ENCODE peak calls at places on chromosomes 2 and 18, in six cellular contexts. One of them, this sample, is unnamed.
A peak's percentile ranks its signal among the peaks of the same experiment; 100 is the strongest.

GRCh38 chr2:86249176-86249842 is 50.1 kb downstream of the MRPL35 start:
- DNase-seq in heart left ventricle: no peak
- DNase-seq in heart right ventricle: no peak
- DNase-seq in CD4-positive, CD25-positive, alpha-beta regulatory T cell: no peak
- DNase-seq in trophoblast cell: peak; percentile 61
- DNase-seq in MM.1S: peak; percentile 97
- DNase-seq in this sample: no peak

GRCh38 chr2:232980683-232981082 is 32.4 kb downstream of the NGEF start:
- DNase-seq in heart right ventricle: no peak
- DNase-seq in CD4-positive, CD25-positive, alpha-beta regulatory T cell: no peak
- DNase-seq in MM.1S: no peak
- DNase-seq in heart left ventricle: no peak
- DNase-seq in trophoblast cell: no peak
- DNase-seq in this sample: no peak

GRCh38 chr2:191688934-191689695 is 11.2 kb downstream of the NABP1 start:
- DNase-seq in trophoblast cell: peak; percentile 96
- DNase-seq in heart right ventricle: no peak
- DNase-seq in MM.1S: no peak
- DNase-seq in CD4-positive, CD25-positive, alpha-beta regulatory T cell: no peak
- DNase-seq in heart left ventricle: no peak
- DNase-seq in this sample: peak; percentile 62

GRCh38 chr18:7953085-7953958 is 386.2 kb downstream of the PTPRM start:
- DNase-seq in heart right ventricle: no peak
- DNase-seq in trophoblast cell: no peak
- DNase-seq in CD4-positive, CD25-positive, alpha-beta regulatory T cell: peak; percentile 29
- DNase-seq in heart left ventricle: no peak
- DNase-seq in MM.1S: peak; percentile 74
- DNase-seq in this sample: no peak

GRCh38 chr2:42060028-42060427 is 12.2 kb downstream of the PKDCC start:
- DNase-seq in CD4-positive, CD25-positive, alpha-beta regulatory T cell: no peak
- DNase-seq in MM.1S: no peak
- DNase-seq in heart left ventricle: no peak
- DNase-seq in trophoblast cell: no peak
- DNase-seq in heart right ventricle: no peak
- DNase-seq in this sample: no peak

GRCh38 chr18:6414723-6415362 is at the start of gene L3MBTL4:
- DNase-seq in heart right ventricle: peak; percentile 31
- DNase-seq in heart left ventricle: peak; percentile 27
- DNase-seq in CD4-positive, CD25-positive, alpha-beta regulatory T cell: no peak
- DNase-seq in trophoblast cell: peak; percentile 31
- DNase-seq in MM.1S: peak; percentile 70
- DNase-seq in this sample: peak; percentile 60

GRCh38 chr18:79627750-79628294 is 51.8 kb upstream of the CTDP1 start:
- DNase-seq in trophoblast cell: no peak
- DNase-seq in heart right ventricle: no peak
- DNase-seq in CD4-positive, CD25-positive, alpha-beta regulatory T cell: no peak
- DNase-seq in MM.1S: no peak
- DNase-seq in heart left ventricle: no peak
- DNase-seq in this sample: no peak

GRCh38 chr2:200851398-200852248 is 12.8 kb downstream of the CLK1 start:
- DNase-seq in heart right ventricle: no peak
- DNase-seq in trophoblast cell: no peak
- DNase-seq in heart left ventricle: no peak
- DNase-seq in CD4-positive, CD25-positive, alpha-beta regulatory T cell: no peak
- DNase-seq in MM.1S: no peak
- DNase-seq in this sample: no peak

GRCh38 chr2:134218928-134219707 is 34.8 kb upstream of the MGAT5 start:
- DNase-seq in heart right ventricle: no peak
- DNase-seq in trophoblast cell: peak; percentile 47
- DNase-seq in MM.1S: no peak
- DNase-seq in CD4-positive, CD25-positive, alpha-beta regulatory T cell: peak; percentile 67
- DNase-seq in heart left ventricle: no peak
- DNase-seq in this sample: no peak

GRCh38 chr2:20930928-20931327 is 108.0 kb upstream of the LDAH start:
- DNase-seq in MM.1S: no peak
- DNase-seq in heart left ventricle: no peak
- DNase-seq in CD4-positive, CD25-positive, alpha-beta regulatory T cell: no peak
- DNase-seq in heart right ventricle: no peak
- DNase-seq in trophoblast cell: peak; percentile 63
- DNase-seq in this sample: no peak

GRCh38 chr2:171652411-171652775 is 34.9 kb upstream of the DYNC1I2 start:
- DNase-seq in heart left ventricle: no peak
- DNase-seq in MM.1S: peak; percentile 41
- DNase-seq in heart right ventricle: no peak
- DNase-seq in trophoblast cell: no peak
- DNase-seq in CD4-positive, CD25-positive, alpha-beta regulatory T cell: no peak
- DNase-seq in this sample: no peak

GRCh38 chr18:79900610-79901570 is 50.6 kb downstream of the SLC66A2 start:
- DNase-seq in trophoblast cell: no peak
- DNase-seq in MM.1S: no peak
- DNase-seq in heart right ventricle: no peak
- DNase-seq in heart left ventricle: peak; percentile 16
- DNase-seq in CD4-positive, CD25-positive, alpha-beta regulatory T cell: no peak
- DNase-seq in this sample: no peak

GRCh38 chr2:98601532-98602132 is 6.7 kb downstream of the COA5 start:
- DNase-seq in heart left ventricle: no peak
- DNase-seq in trophoblast cell: peak; percentile 57
- DNase-seq in MM.1S: peak; percentile 47
- DNase-seq in CD4-positive, CD25-positive, alpha-beta regulatory T cell: peak; percentile 43
- DNase-seq in heart right ventricle: no peak
- DNase-seq in this sample: peak; percentile 54

GRCh38 chr18:23105581-23106219 is 29.6 kb upstream of the CABLES1 start:
- DNase-seq in heart left ventricle: no peak
- DNase-seq in MM.1S: no peak
- DNase-seq in CD4-positive, CD25-positive, alpha-beta regulatory T cell: no peak
- DNase-seq in heart right ventricle: no peak
- DNase-seq in trophoblast cell: peak; percentile 90
- DNase-seq in this sample: no peak

GRCh38 chr2:209671280-209671679 is 100.4 kb upstream of the UNC80 start:
- DNase-seq in CD4-positive, CD25-positive, alpha-beta regulatory T cell: no peak
- DNase-seq in MM.1S: no peak
- DNase-seq in heart left ventricle: no peak
- DNase-seq in trophoblast cell: no peak
- DNase-seq in heart right ventricle: no peak
- DNase-seq in this sample: no peak

GRCh38 chr2:225668606-225669266 is 269.2 kb downstream of the NYAP2 start:
- DNase-seq in MM.1S: peak; percentile 76
- DNase-seq in heart left ventricle: no peak
- DNase-seq in CD4-positive, CD25-positive, alpha-beta regulatory T cell: peak; percentile 62
- DNase-seq in trophoblast cell: peak; percentile 78
- DNase-seq in heart right ventricle: no peak
- DNase-seq in this sample: peak; percentile 80

GRCh38 chr2:181235683-181236459 is 221.3 kb upstream of the ITGA4 start:
- DNase-seq in CD4-positive, CD25-positive, alpha-beta regulatory T cell: peak; percentile 22
- DNase-seq in heart right ventricle: no peak
- DNase-seq in trophoblast cell: no peak
- DNase-seq in MM.1S: peak; percentile 12
- DNase-seq in heart left ventricle: no peak
- DNase-seq in this sample: no peak

GRCh38 chr18:37253424-37254255 is 312.0 kb downstream of the CELF4 start:
- DNase-seq in trophoblast cell: peak; percentile 12
- DNase-seq in CD4-positive, CD25-positive, alpha-beta regulatory T cell: no peak
- DNase-seq in MM.1S: peak; percentile 50
- DNase-seq in heart left ventricle: no peak
- DNase-seq in heart right ventricle: peak; percentile 25
- DNase-seq in this sample: peak; percentile 91

GRCh38 chr2:72887032-72887835 is at the start of gene SPR:
- DNase-seq in trophoblast cell: peak; percentile 75
- DNase-seq in CD4-positive, CD25-positive, alpha-beta regulatory T cell: peak; percentile 63
- DNase-seq in heart left ventricle: peak; percentile 83
- DNase-seq in heart right ventricle: peak; percentile 84
- DNase-seq in MM.1S: peak; percentile 83
- DNase-seq in this sample: peak; percentile 75

GRCh38 chr18:58354051-58354450 is 274.8 kb downstream of the ALPK2 start:
- DNase-seq in trophoblast cell: peak; percentile 84
- DNase-seq in CD4-positive, CD25-positive, alpha-beta regulatory T cell: no peak
- DNase-seq in heart left ventricle: no peak
- DNase-seq in heart right ventricle: no peak
- DNase-seq in MM.1S: no peak
- DNase-seq in this sample: no peak

GRCh38 chr18:12304351-12305210 is 3.5 kb upstream of the TUBB6 start:
- DNase-seq in MM.1S: no peak
- DNase-seq in CD4-positive, CD25-positive, alpha-beta regulatory T cell: no peak
- DNase-seq in trophoblast cell: no peak
- DNase-seq in heart left ventricle: no peak
- DNase-seq in heart right ventricle: no peak
- DNase-seq in this sample: no peak

GRCh38 chr2:237408280-237408679 is 5.7 kb downstream of the COL6A3 start:
- DNase-seq in heart left ventricle: no peak
- DNase-seq in trophoblast cell: no peak
- DNase-seq in MM.1S: no peak
- DNase-seq in CD4-positive, CD25-positive, alpha-beta regulatory T cell: no peak
- DNase-seq in heart right ventricle: no peak
- DNase-seq in this sample: peak; percentile 64

GRCh38 chr2:108169982-108170625 is 69.7 kb upstream of the SULT1C3 start:
- DNase-seq in heart right ventricle: no peak
- DNase-seq in heart left ventricle: no peak
- DNase-seq in MM.1S: peak; percentile 39
- DNase-seq in trophoblast cell: peak; percentile 66
- DNase-seq in CD4-positive, CD25-positive, alpha-beta regulatory T cell: peak; percentile 2
- DNase-seq in this sample: peak; percentile 34

GRCh38 chr2:149161481-149162225 is 123.2 kb downstream of the LYPD6B start:
- DNase-seq in MM.1S: no peak
- DNase-seq in heart right ventricle: no peak
- DNase-seq in trophoblast cell: peak; percentile 99
- DNase-seq in heart left ventricle: no peak
- DNase-seq in CD4-positive, CD25-positive, alpha-beta regulatory T cell: no peak
- DNase-seq in this sample: no peak

GRCh38 chr2:70241338-70241737 is 7.1 kb downstream of the TIA1 start:
- DNase-seq in CD4-positive, CD25-positive, alpha-beta regulatory T cell: no peak
- DNase-seq in MM.1S: no peak
- DNase-seq in heart right ventricle: no peak
- DNase-seq in heart left ventricle: no peak
- DNase-seq in trophoblast cell: no peak
- DNase-seq in this sample: no peak

GRCh38 chr18:46264255-46264654 is 160.1 kb downstream of the HAUS1 start:
- DNase-seq in heart right ventricle: no peak
- DNase-seq in MM.1S: no peak
- DNase-seq in CD4-positive, CD25-positive, alpha-beta regulatory T cell: no peak
- DNase-seq in trophoblast cell: peak; percentile 94
- DNase-seq in heart left ventricle: no peak
- DNase-seq in this sample: peak; percentile 64

GRCh38 chr2:238847841-238848565 is at the start of gene TWIST2:
- DNase-seq in CD4-positive, CD25-positive, alpha-beta regulatory T cell: peak; percentile 7
- DNase-seq in heart left ventricle: peak; percentile 72
- DNase-seq in MM.1S: no peak
- DNase-seq in trophoblast cell: peak; percentile 15
- DNase-seq in heart right ventricle: peak; percentile 72
- DNase-seq in this sample: peak; percentile 95

GRCh38 chr2:70607121-70607551 is 53.5 kb upstream of the TGFA start:
- DNase-seq in heart right ventricle: no peak
- DNase-seq in trophoblast cell: no peak
- DNase-seq in heart left ventricle: no peak
- DNase-seq in CD4-positive, CD25-positive, alpha-beta regulatory T cell: no peak
- DNase-seq in MM.1S: no peak
- DNase-seq in this sample: no peak

GRCh38 chr18:2570772-2571199 is 519 bp downstream of the METTL4 start:
- DNase-seq in MM.1S: peak; percentile 73
- DNase-seq in CD4-positive, CD25-positive, alpha-beta regulatory T cell: peak; percentile 75
- DNase-seq in heart left ventricle: peak; percentile 74
- DNase-seq in trophoblast cell: peak; percentile 62
- DNase-seq in heart right ventricle: peak; percentile 69
- DNase-seq in this sample: peak; percentile 82

GRCh38 chr2:212777020-212777491 is 238.5 kb upstream of the ERBB4 start:
- DNase-seq in heart left ventricle: no peak
- DNase-seq in MM.1S: peak; percentile 47
- DNase-seq in trophoblast cell: peak; percentile 93
- DNase-seq in CD4-positive, CD25-positive, alpha-beta regulatory T cell: peak; percentile 72
- DNase-seq in heart right ventricle: no peak
- DNase-seq in this sample: peak; percentile 47

GRCh38 chr2:63064661-63065060 is 14.0 kb downstream of the OTX1 start:
- DNase-seq in heart left ventricle: no peak
- DNase-seq in trophoblast cell: no peak
- DNase-seq in MM.1S: no peak
- DNase-seq in CD4-positive, CD25-positive, alpha-beta regulatory T cell: no peak
- DNase-seq in heart right ventricle: no peak
- DNase-seq in this sample: no peak

GRCh38 chr2:200399046-200399445 is 92.6 kb downstream of the SPATS2L start:
- DNase-seq in heart right ventricle: no peak
- DNase-seq in MM.1S: no peak
- DNase-seq in trophoblast cell: peak; percentile 86
- DNase-seq in heart left ventricle: no peak
- DNase-seq in CD4-positive, CD25-positive, alpha-beta regulatory T cell: no peak
- DNase-seq in this sample: no peak

GRCh38 chr2:216632952-216633615 is at the start of gene IGFBP2:
- DNase-seq in heart right ventricle: peak; percentile 61
- DNase-seq in trophoblast cell: peak; percentile 21
- DNase-seq in CD4-positive, CD25-positive, alpha-beta regulatory T cell: peak; percentile 12
- DNase-seq in MM.1S: no peak
- DNase-seq in heart left ventricle: peak; percentile 61
- DNase-seq in this sample: peak; percentile 88

GRCh38 chr2:147843864-147844690 is 752 bp upstream of the ACVR2A start:
- DNase-seq in CD4-positive, CD25-positive, alpha-beta regulatory T cell: peak; percentile 80
- DNase-seq in heart left ventricle: peak; percentile 94
- DNase-seq in trophoblast cell: peak; percentile 92
- DNase-seq in heart right ventricle: peak; percentile 94
- DNase-seq in MM.1S: peak; percentile 92
- DNase-seq in this sample: peak; percentile 96

GRCh38 chr2:198325359-198325758 is 521.0 kb downstream of the PLCL1 start:
- DNase-seq in MM.1S: no peak
- DNase-seq in trophoblast cell: no peak
- DNase-seq in heart right ventricle: no peak
- DNase-seq in CD4-positive, CD25-positive, alpha-beta regulatory T cell: no peak
- DNase-seq in heart left ventricle: no peak
- DNase-seq in this sample: no peak

GRCh38 chr2:31334311-31335026 is 80.1 kb downstream of the XDH start:
- DNase-seq in trophoblast cell: no peak
- DNase-seq in CD4-positive, CD25-positive, alpha-beta regulatory T cell: no peak
- DNase-seq in heart left ventricle: no peak
- DNase-seq in MM.1S: no peak
- DNase-seq in heart right ventricle: no peak
- DNase-seq in this sample: no peak
- H3K9me3 ChIP-seq in trophoblast cell: no peaks in the 10 kb centered on the region
- H3K9me3 ChIP-seq in CD4-positive, CD25-positive, alpha-beta regulatory T cell: no peaks in the 10 kb centered on the region
- H3K9me3 ChIP-seq in heart left ventricle: no peaks in the 10 kb centered on the region
- H3K9me3 ChIP-seq in MM.1S: no peaks in the 10 kb centered on the region
- H3K9me3 ChIP-seq in heart right ventricle: no peaks in the 10 kb centered on the region
- H3K9me3 ChIP-seq in this sample: no peaks in the 10 kb centered on the region

GRCh38 chr2:160431441-160431840 is 62.2 kb downstream of the RBMS1 start:
- DNase-seq in heart left ventricle: no peak
- DNase-seq in heart right ventricle: no peak
- DNase-seq in MM.1S: peak; percentile 16
- DNase-seq in CD4-positive, CD25-positive, alpha-beta regulatory T cell: no peak
- DNase-seq in trophoblast cell: peak; percentile 60
- DNase-seq in this sample: no peak
- H3K27ac ChIP-seq in heart left ventricle: no peak overlapping the region
- H3K27ac ChIP-seq in heart right ventricle: no peak overlapping the region
- H3K27ac ChIP-seq in MM.1S: no peak overlapping the region
- H3K27ac ChIP-seq in CD4-positive, CD25-positive, alpha-beta regulatory T cell: no peak overlapping the region
- H3K27ac ChIP-seq in trophoblast cell: no peak overlapping the region
- H3K27ac ChIP-seq in this sample: no peak overlapping the region

GRCh38 chr2:196652869-196653268 is 13.4 kb downstream of the CCDC150 start:
- DNase-seq in heart right ventricle: no peak
- DNase-seq in MM.1S: no peak
- DNase-seq in heart left ventricle: no peak
- DNase-seq in CD4-positive, CD25-positive, alpha-beta regulatory T cell: no peak
- DNase-seq in trophoblast cell: no peak
- DNase-seq in this sample: no peak
- H3K9me3 ChIP-seq in heart right ventricle: peaks cover 12% of the 10 kb centered on the region
- H3K9me3 ChIP-seq in MM.1S: peaks cover 8% of the 10 kb centered on the region
- H3K9me3 ChIP-seq in heart left ventricle: peaks cover 2% of the 10 kb centered on the region
- H3K9me3 ChIP-seq in CD4-positive, CD25-positive, alpha-beta regulatory T cell: peaks cover 28% of the 10 kb centered on the region
- H3K9me3 ChIP-seq in trophoblast cell: peaks cover 13% of the 10 kb centered on the region
- H3K9me3 ChIP-seq in this sample: no peaks in the 10 kb centered on the region

GRCh38 chr2:109611467-109612095 is 2.2 kb downstream of the SEPTIN10 start:
- DNase-seq in MM.1S: peak; percentile 66
- DNase-seq in heart right ventricle: no peak
- DNase-seq in heart left ventricle: no peak
- DNase-seq in CD4-positive, CD25-positive, alpha-beta regulatory T cell: no peak
- DNase-seq in trophoblast cell: peak; percentile 31
- DNase-seq in this sample: no peak
- H3K27ac ChIP-seq in MM.1S: no peak overlapping the region
- H3K27ac ChIP-seq in heart right ventricle: no peak overlapping the region
- H3K27ac ChIP-seq in heart left ventricle: no peak overlapping the region
- H3K27ac ChIP-seq in CD4-positive, CD25-positive, alpha-beta regulatory T cell: no peak overlapping the region
- H3K27ac ChIP-seq in trophoblast cell: no peak overlapping the region
- H3K27ac ChIP-seq in this sample: no peak overlapping the region

This sample was measured in cardiac muscle cell.